ENCODE peak calls at places on chromosomes 4 and X, in seven cellular contexts. E is activated CD8-positive, alpha-beta T cell treated with anti-CD3 and anti-CD28 coated beads, Interleukin-2, amount 10 ng/mL, durations not matched to agents 7 days and 5 days; S is mesenchymal stem cell; Z is EH; J is GM23248; O is osteocyte; M is T-helper 9 cell. R is an unnamed sample.

GRCh38 chr4:138688531-138689181 is 326.9 kb upstream of the NOCT start:
- DNase-seq in E (no peak), S (no peak), Z (peak), J (peak), O (no peak), M (no peak), R (no peak)

GRCh38 chr4:48683784-48684666 is 96.1 kb downstream of the FRYL start:
- DNase-seq in E (no peak), S (peak), Z (no peak), J (no peak), O (no peak), M (no peak), R (no peak)

GRCh38 chrX:134520860-134521390 is 61.0 kb downstream of the HPRT1 start:
- DNase-seq in E (peak), S (peak), Z (peak), J (peak), O (no peak), M (no peak), R (peak)

GRCh38 chr4:150224896-150225591 is 146.8 kb downstream of the DCLK2 start:
- DNase-seq in E (no peak), S (peak), Z (peak), J (peak), O (no peak), M (no peak), R (peak)

GRCh38 chr4:111605111-111605510 is 540.1 kb upstream of the FAM241A start:
- DNase-seq in E (no peak), S (no peak), Z (no peak), J (no peak), O (no peak), M (no peak), R (no peak)

GRCh38 chr4:110629780-110630500 is 7.1 kb upstream of the PITX2 start:
- DNase-seq in E (no peak), S (peak), Z (no peak), J (no peak), O (no peak), M (no peak), R (no peak)

GRCh38 chr4:61224573-61224972 is 24.4 kb downstream of the ADGRL3 start:
- DNase-seq in E (no peak), S (no peak), Z (no peak), J (no peak), O (no peak), M (no peak), R (no peak)

GRCh38 chr4:134747108-134747805 is 545.7 kb upstream of the PABPC4L start:
- DNase-seq in E (no peak), S (peak), Z (peak), J (no peak), O (no peak), M (no peak), R (peak)

GRCh38 chr4:181870326-181870725 is 372.9 kb upstream of the TENM3 start:
- DNase-seq in E (no peak), S (no peak), Z (peak), J (no peak), O (no peak), M (no peak), R (peak)

GRCh38 chrX:71144651-71145050 is at the start of gene NLGN3:
- DNase-seq in E (no peak), S (no peak), Z (no peak), J (peak), O (no peak), M (no peak), R (no peak)